ENCODE peak calls at places on chromosome 17, in four cellular contexts. R is K562, W is GM12878, U is HL-60. X is an unnamed sample.

GRCh38 chr17:72422505-72423285 is 301.9 kb downstream of the SOX9 start:
- DNase-seq in R (no peak), W (peak), U (no peak), X (peak)

GRCh38 chr17:72118588-72119279 is 2.1 kb upstream of the SOX9 start:
- DNase-seq in R (peak), W (peak), U (no peak), X (no peak)

GRCh38 chr17:69609495-69610315 is 195.2 kb downstream of the MAP2K6 start:
- DNase-seq in R (peak), W (no peak), U (no peak), X (no peak)

GRCh38 chr17:7058831-7059447 is 15.0 kb upstream of the SLC16A11 start:
- DNase-seq in R (no peak), W (no peak), U (no peak), X (no peak)

GRCh38 chr17:29069526-29070041 is 26.6 kb downstream of the PIPOX start:
- DNase-seq in R (peak), W (no peak), U (no peak), X (no peak)

GRCh38 chr17:72423718-72424117 is 302.9 kb downstream of the SOX9 start:
- DNase-seq in R (no peak), W (no peak), U (no peak), X (no peak)

GRCh38 chr17:72393553-72393952 is 272.7 kb downstream of the SOX9 start:
- DNase-seq in R (no peak), W (no peak), U (no peak), X (no peak)

GRCh38 chr17:8532021-8532420 is 96.3 kb downstream of the NDEL1 start:
- DNase-seq in R (peak), W (no peak), U (no peak), X (no peak)

GRCh38 chr17:68585643-68586042 is 15.5 kb downstream of the FAM20A start:
- DNase-seq in R (no peak), W (no peak), U (no peak), X (no peak)

GRCh38 chr17:56595831-56596740 is 2.6 kb downstream of the NOG start:
- DNase-seq in R (no peak), W (no peak), U (no peak), X (no peak)

GRCh38 chr17:17944253-17944652 is 27.9 kb downstream of the TOM1L2 start:
- DNase-seq in R (no peak), W (no peak), U (no peak), X (no peak)

GRCh38 chr17:17941015-17941414 is 31.2 kb downstream of the TOM1L2 start:
- DNase-seq in R (no peak), W (no peak), U (no peak), X (no peak)

GRCh38 chr17:17942846-17943245 is 29.4 kb downstream of the TOM1L2 start:
- DNase-seq in R (no peak), W (no peak), U (no peak), X (no peak)

GRCh38 chr17:17944743-17945142 is 27.5 kb downstream of the TOM1L2 start:
- DNase-seq in R (no peak), W (no peak), U (no peak), X (no peak)

DNA sequence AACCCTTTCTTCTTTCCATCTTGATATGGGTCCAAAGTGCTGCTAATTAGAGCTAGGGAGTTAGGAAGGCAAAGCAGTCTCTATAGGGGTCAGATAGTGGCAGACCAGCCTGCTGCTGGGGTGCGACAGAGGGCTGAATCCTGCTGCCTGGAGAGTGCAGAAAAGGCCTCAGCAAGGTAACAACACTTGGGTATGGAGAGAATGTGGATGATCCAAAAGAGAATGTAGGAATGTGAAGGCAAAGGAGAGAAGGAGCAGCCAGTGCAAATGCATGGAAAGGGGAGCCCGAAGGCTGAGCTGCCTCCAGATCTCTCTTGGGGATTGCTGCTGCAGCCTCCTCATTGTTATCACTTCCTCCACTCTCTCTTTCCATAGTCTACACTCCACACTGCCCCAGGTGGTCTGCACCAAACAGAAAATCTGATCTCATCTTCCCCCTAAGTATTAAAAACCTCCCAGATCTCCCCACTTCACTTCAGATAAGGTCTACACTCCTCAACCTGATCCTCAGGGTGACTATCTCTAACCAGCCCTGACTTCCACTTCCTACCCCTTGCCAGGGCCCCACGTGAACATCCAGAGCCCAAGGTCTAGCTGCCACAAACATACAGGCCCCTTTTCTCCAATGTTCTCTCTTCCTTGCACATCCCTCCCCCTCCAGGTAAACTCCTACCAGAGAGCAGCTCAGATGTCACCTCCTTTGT is 28.8 kb downstream of the TOM1L2 start:
- DNase-seq in R (no peak), W (no peak), U (no peak), X (no peak)
- TF ChIP-seq SPI1 in R (no peak), W (no peak), U (no peak), X (no peak)

GRCh38 chr17:58184308-58184985 is 8.1 kb upstream of the EPX start:
- DNase-seq in R (peak), W (no peak), U (peak), X (no peak)
- TF ChIP-seq SPI1 in R (no peak), W (no peak), U (no peak), X (no peak)

GRCh38 chr17:17921192-17922082 is 50.8 kb downstream of the TOM1L2 start:
- DNase-seq in R (peak), W (no peak), U (no peak), X (no peak)

GRCh38 chr17:17917394-17917793 is 54.8 kb downstream of the TOM1L2 start:
- DNase-seq in R (no peak), W (no peak), U (no peak), X (no peak)

GRCh38 chr17:17915183-17915582 is 57.0 kb downstream of the TOM1L2 start:
- DNase-seq in R (no peak), W (no peak), U (no peak), X (no peak)

GRCh38 chr17:17922198-17922901 is 49.9 kb downstream of the TOM1L2 start:
- DNase-seq in R (no peak), W (no peak), U (no peak), X (no peak)

GRCh38 chr17:17919169-17920107 is 52.8 kb downstream of the TOM1L2 start:
- DNase-seq in R (peak), W (peak), U (no peak), X (peak)
- TF ChIP-seq SPI1 in R (no peak), W (no peak), U (no peak), X (no peak)

GRCh38 chr17:42407289-42407836 is 15.7 kb downstream of the CAVIN1 start:
- DNase-seq in R (peak), W (no peak), U (no peak), X (peak)
- TF ChIP-seq SPI1 in R (no peak), W (no peak), U (no peak), X (no peak)

DNA sequence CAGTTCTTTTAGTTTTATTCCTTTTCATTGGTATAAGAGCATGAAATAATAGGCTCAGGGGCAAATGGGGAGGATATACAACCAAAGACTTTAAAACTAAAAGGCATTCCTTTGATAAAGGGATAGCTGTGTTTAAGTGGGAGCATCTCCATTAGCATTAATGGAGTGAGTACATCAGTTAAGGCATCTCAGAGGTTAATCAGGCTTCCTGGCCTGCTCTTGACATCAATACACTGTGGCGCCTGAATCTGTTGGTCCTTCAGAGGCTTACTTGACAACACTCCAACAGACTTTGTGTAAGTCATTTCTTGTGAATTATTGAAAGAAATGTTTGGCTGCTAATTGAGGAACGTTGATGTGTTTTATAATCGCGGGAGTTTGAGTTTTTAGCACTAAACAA is 230.7 kb downstream of the BCAS3 start:
- DNase-seq in R (no peak), W (no peak), U (no peak), X (no peak)
- TF ChIP-seq SPI1 in R (no peak), W (no peak), U (no peak), X (no peak)

GRCh38 chr17:2087597-2088211 is 32.8 kb downstream of the HIC1 start:
- DNase-seq in R (no peak), W (peak), U (peak), X (no peak)
- TF ChIP-seq SPI1 in R (no peak), W (peak), U (peak), X (peak)

GRCh38 chr17:4250887-4251286 is 12.9 kb downstream of the ANKFY1 start:
- DNase-seq in R (no peak), W (no peak), U (no peak), X (no peak)

GRCh38 chr17:4248504-4249277 is 15.1 kb downstream of the ANKFY1 start:
- DNase-seq in R (no peak), W (no peak), U (no peak), X (no peak)

GRCh38 chr17:4247361-4247980 is 16.3 kb downstream of the ANKFY1 start:
- DNase-seq in R (no peak), W (no peak), U (no peak), X (no peak)

GRCh38 chr17:4247981-4248388 is 15.8 kb downstream of the ANKFY1 start:
- DNase-seq in R (peak), W (no peak), U (no peak), X (no peak)

DNA sequence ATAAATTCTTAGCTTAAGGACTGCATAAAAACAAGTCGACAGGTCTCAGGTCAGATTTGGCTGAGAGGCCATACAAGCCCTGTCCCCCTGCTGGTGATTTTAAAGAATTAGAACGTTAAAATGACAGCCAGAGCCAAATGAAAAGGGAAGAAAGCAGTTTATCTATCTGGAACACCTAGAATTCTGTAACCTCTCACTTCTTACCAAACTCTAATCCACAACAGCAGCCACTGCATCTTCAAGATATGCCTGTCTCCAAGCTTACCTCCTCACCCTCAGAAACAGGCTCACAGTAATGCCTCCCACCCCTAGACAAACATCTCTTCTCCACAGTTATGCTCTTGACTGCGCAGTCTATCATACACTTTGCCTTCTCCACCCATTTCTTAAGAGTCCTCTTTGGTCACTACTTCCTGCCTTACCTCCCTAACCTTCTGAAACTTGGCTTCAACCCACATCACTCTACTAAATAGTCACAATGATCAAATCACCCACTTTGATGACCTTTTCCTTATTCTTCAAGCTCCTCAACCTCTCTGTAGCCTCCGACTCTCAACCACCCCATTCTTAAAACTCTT is 14.2 kb downstream of the ANKFY1 start:
- DNase-seq in R (peak), W (no peak), U (no peak), X (peak)
- TF ChIP-seq SPI1 in R (no peak), W (no peak), U (no peak), X (no peak)

DNA sequence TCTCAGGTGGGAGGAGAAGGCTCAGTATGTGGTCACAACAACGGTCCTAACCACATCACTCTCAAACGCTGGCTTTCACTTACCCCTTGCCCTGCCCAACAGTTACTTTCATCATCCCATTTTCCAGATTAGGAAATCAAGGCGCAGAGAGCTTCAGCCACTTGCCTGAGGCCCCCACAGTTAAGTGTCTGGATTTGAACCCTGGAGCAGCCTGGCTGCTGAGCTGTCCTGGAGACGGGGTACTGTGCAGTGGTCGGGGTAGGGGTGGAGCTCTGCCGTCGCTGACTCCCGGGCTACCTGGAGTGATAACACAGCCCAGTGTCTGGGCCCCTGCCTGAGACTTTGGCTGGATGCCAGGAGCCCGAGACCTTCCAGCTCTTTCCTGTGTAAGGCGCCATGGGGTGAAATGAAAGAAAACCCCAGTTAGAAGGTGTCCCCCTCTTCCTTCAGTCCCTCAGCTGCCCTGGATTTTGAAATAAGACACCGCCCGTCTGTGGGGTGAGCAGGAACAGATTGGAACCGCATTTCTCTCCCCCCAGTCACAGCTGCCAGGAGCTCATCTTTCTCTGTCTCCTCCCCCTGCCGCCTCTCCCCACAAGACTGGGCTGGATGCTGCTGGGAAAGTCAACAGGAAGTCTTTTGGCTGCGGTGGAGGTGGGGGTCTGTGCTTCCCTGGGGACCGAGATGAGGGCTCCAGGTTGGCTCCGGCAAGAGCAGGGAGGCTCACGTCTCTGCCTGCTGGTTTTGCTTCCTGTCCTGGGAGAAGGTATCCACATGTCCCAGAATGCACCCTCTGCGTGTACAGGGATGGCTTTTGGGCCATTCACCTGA is 280.2 kb downstream of the SEC14L1 start:
- DNase-seq in R (peak), W (no peak), U (peak), X (no peak)
- TF ChIP-seq SPI1 in R (no peak), W (no peak), U (no peak), X (no peak)

DNA sequence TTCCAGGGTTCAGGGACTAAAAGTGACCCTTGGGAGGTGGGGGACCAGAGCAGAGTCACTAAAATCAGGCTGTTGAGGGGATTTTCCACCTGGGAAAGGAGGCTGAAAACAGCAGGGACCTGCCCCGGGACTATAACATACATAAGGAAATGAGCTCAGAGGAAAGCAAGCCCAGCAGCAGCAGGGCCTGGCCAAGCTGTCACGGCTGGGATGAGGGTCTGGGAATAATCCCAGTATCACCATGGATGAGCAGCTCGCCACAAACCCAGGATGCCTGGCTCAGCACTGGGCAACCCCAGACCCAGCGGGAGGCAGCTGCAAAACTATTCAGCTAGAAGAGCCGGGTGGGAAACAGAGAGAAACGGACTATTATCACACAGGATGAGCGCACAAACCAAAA is 72.4 kb downstream of the RPH3AL start:
- DNase-seq in R (no peak), W (no peak), U (no peak), X (no peak)
- TF ChIP-seq SPI1 in R (no peak), W (no peak), U (no peak), X (no peak)

X was measured in GM12891.